ENCODE peak calls at places on chromosomes 11 and 22, in eight cellular contexts. Q is OCI-LY7, Z is IMR-90, H is mammary epithelial cell, C is GM12878, V is Karpas-422, W is GM23338, O is HCT116. T is an unnamed sample. For H4K20me1, the result is how much of the 10 kb centered on the place peaks cover.

GRCh38 chr11:108734956-108735559 is 70.2 kb downstream of the DDX10 start:
- DNase-seq in O (peak), H (no peak), W (peak), Q (peak), C (no peak), Z (peak), V (peak), T (no peak)

GRCh38 chr11:134252539-134253188 is 488 bp downstream of the THYN1 start:
- DNase-seq in H (peak), Q (peak), W (peak), Z (peak), V (peak), C (no peak), O (no peak), T (no peak)

GRCh38 chr11:45444796-45445195 is 158.7 kb upstream of the SYT13 start:
- DNase-seq in Z (no peak), O (no peak), H (peak), Q (no peak), V (no peak), C (no peak), W (no peak), T (no peak)

GRCh38 chr11:23226331-23226909 is 366.1 kb upstream of the CCDC179 start:
- DNase-seq in C (no peak), W (no peak), Q (no peak), Z (peak), O (no peak), H (peak), V (no peak), T (peak)

GRCh38 chr11:66531841-66532240 is 14.0 kb downstream of the ZDHHC24 start:
- DNase-seq in H (no peak), Z (no peak), C (no peak), W (no peak), Q (no peak), O (no peak), V (no peak), T (no peak)

GRCh38 chr11:77590194-77590591 is 440 bp downstream of the AQP11 start:
- DNase-seq in Q (no peak), C (no peak), V (no peak), W (peak), H (no peak), O (no peak), Z (peak), T (peak)

GRCh38 chr22:31474743-31475142 is 14.9 kb downstream of the EIF4ENIF1 start:
- DNase-seq in Q (no peak), C (no peak), H (no peak), W (no peak), Z (peak), O (no peak), V (no peak), T (peak)

GRCh38 chr11:2527621-2528291 is 82.9 kb downstream of the KCNQ1 start:
- DNase-seq in Z (no peak), H (no peak), W (no peak), O (no peak), Q (no peak), V (no peak), C (no peak), T (no peak)

GRCh38 chr11:115170133-115170815 is 333.9 kb downstream of the CADM1 start:
- DNase-seq in V (peak), C (no peak), H (no peak), W (peak), O (no peak), Q (peak), Z (peak), T (peak)

GRCh38 chr11:7186190-7186589 is 65.5 kb upstream of the SYT9 start:
- DNase-seq in C (no peak), W (no peak), V (no peak), Q (no peak), Z (peak), H (no peak), O (no peak), T (no peak)

GRCh38 chr11:64306563-64306875 is 1.2 kb downstream of the ESRRA start:
- DNase-seq in H (no peak), O (no peak), Z (no peak), W (no peak), Q (no peak), V (no peak), C (no peak), T (no peak)

GRCh38 chr22:19446603-19447387 is 716 bp downstream of the C22orf39 start:
- DNase-seq in C (no peak), O (no peak), Z (no peak), V (no peak), W (peak), H (no peak), Q (no peak), T (peak)
- H4K20me1 ChIP-seq in C (under half), O (under half), Z (under half), V (under half), W (half or more), H (under half), Q (under half), T (under half)

GRCh38 chr11:60064115-60064514 is 7.7 kb downstream of the MS4A3 start:
- DNase-seq in V (no peak), O (no peak), Q (peak), H (no peak), C (no peak), Z (no peak), W (no peak), T (no peak)
- H4K20me1 ChIP-seq in V (under half), O (under half), Q (under half), H (under half), C (under half), Z (under half), W (under half), T (under half)

GRCh38 chr22:47167056-47167455 is 404.6 kb downstream of the TBC1D22A start:
- DNase-seq in Z (no peak), Q (no peak), W (no peak), H (no peak), O (no peak), C (no peak), V (no peak), T (no peak)
- H4K20me1 ChIP-seq in Z (under half), Q (under half), W (under half), H (under half), O (under half), C (under half), V (under half), T (under half)

GRCh38 chr11:88358040-88358431 is 20.5 kb upstream of the CTSC start:
- DNase-seq in O (no peak), H (no peak), Q (no peak), V (no peak), C (no peak), W (no peak), Z (no peak), T (no peak)

GRCh38 chr11:88359529-88359928 is 22.0 kb upstream of the CTSC start:
- DNase-seq in Z (no peak), V (peak), C (peak), O (no peak), H (no peak), W (no peak), Q (peak), T (no peak)

GRCh38 chr11:88354909-88355308 is 17.4 kb upstream of the CTSC start:
- DNase-seq in C (peak), Z (no peak), W (no peak), O (no peak), Q (no peak), V (no peak), H (no peak), T (no peak)

GRCh38 chr11:88355887-88356286 is 18.4 kb upstream of the CTSC start:
- DNase-seq in C (no peak), V (no peak), O (no peak), W (no peak), H (no peak), Z (no peak), Q (no peak), T (no peak)

GRCh38 chr11:88357323-88358039 is 19.9 kb upstream of the CTSC start:
- DNase-seq in O (no peak), W (no peak), C (peak), H (no peak), Q (no peak), Z (peak), V (no peak), T (peak)
- H4K20me1 ChIP-seq in O (under half), W (under half), C (under half), H (under half), Q (under half), Z (under half), V (under half), T (under half)

GRCh38 chr11:91731051-91731450 is 493.6 kb upstream of the FAT3 start:
- DNase-seq in H (no peak), W (no peak), Z (no peak), C (no peak), Q (no peak), V (no peak), O (no peak), T (no peak)
- H4K20me1 ChIP-seq in H (under half), W (under half), Z (under half), C (under half), Q (under half), V (under half), O (under half), T (under half)

DNA sequence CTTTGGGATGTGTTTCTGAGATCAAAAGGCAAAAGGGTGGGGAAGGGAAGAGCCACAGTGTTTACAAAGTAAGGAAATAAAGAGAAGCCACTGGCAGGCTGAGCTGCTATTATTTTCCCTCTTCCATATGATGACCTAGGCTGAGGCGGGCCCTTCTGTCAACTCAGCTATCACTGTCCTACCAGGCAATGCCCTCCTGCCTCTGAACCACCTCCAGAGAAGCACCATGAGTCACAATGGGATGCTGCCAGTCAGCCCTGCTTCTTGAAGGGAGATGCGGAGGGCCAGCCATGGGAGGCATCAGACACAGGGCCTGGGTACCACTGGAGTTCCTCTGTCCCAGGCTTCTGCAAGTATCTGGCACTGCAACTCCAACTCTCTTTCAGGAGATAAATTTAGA is 107.9 kb upstream of the BID start:
- DNase-seq in C (no peak), V (no peak), W (no peak), Z (no peak), O (no peak), H (no peak), Q (no peak), T (no peak)
- H4K20me1 ChIP-seq in C (under half), V (under half), W (half or more), Z (under half), O (under half), H (under half), Q (under half), T (under half)

GRCh38 chr11:85664561-85665481 is at the start of gene CREBZF:
- DNase-seq in Z (peak), C (peak), O (peak), V (peak), W (peak), H (peak), Q (peak), T (peak)

GRCh38 chr11:85665756-85666155 is 827 bp upstream of the CREBZF start:
- DNase-seq in C (no peak), H (no peak), Z (no peak), W (no peak), O (no peak), V (no peak), Q (no peak), T (peak)

GRCh38 chr11:85661972-85662664 is 2.8 kb downstream of the CREBZF start:
- DNase-seq in O (no peak), H (no peak), Q (no peak), Z (peak), V (no peak), C (no peak), W (no peak), T (peak)

GRCh38 chr11:85663080-85663729 is 1.7 kb downstream of the CREBZF start:
- DNase-seq in Q (peak), C (no peak), V (peak), W (no peak), Z (no peak), O (no peak), H (peak), T (peak)

DNA sequence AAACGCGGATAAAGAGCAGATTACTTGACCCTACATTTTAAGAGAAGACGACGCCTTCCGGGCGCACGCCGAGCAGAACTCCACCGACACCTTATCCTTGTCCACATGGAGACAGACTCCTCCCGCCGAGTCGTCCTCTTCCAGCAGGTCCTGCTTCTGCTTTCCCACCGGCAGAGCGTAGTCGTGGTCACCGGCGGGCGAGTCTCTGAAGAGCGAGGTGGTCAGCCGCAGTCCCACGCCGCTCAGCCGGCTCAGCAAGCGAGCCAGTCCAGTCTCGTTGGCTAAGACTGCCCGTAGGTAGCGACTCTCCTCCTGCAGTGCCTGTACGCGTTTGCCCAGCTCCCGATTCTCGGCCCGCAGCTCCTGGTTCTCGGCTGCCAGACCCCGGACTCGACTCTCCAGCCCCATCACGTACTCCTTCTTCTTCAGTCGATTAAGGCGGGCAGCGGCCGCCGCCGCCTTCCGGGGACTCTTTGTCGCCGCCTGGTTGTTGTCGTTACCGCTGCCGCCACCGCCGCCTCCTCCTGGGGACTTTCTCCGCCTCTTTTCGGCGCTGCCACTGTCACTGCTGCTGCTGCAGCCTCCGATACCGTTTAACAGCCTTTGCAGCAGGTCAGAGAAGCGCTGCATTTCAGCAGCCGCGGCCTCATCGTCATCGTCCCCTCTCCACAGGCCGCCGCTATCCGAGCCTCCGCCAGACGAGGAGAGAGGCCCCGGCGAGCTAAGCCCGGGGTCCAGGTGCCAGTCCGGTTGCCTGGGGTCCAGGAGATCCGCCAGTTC is 958 bp downstream of the CREBZF start:
- DNase-seq in C (no peak), Z (peak), Q (peak), O (peak), W (peak), H (peak), V (peak), T (peak)
- H4K20me1 ChIP-seq in C (under half), Z (under half), Q (under half), O (under half), W (under half), H (under half), V (half or more), T (under half)

GRCh38 chr11:32436751-32437405 is 1.5 kb upstream of the WT1 start:
- DNase-seq in V (no peak), H (no peak), O (no peak), Z (no peak), Q (no peak), C (no peak), W (peak), T (no peak)
- H4K20me1 ChIP-seq in V (under half), H (under half), O (under half), Z (under half), Q (under half), C (under half), W (under half), T (under half)